ENCODE peak calls at places on chromosomes 13 and 19, in ten cellular contexts. One of them, this sample, is unnamed.

GRCh38 chr19:46288896-46289588 is 7.8 kb upstream of the HIF3A start:
- DNase-seq in IMR-90: peak; percentile 82
- DNase-seq in coronary artery: no peak
- DNase-seq in thoracic aorta: no peak
- DNase-seq in small intestine: peak; percentile 29
- DNase-seq in fibroblast of lung: peak; percentile 91
- DNase-seq in bronchial epithelial cell: peak; percentile 97
- DNase-seq in lower leg skin: no peak
- DNase-seq in GM12865: no peak
- DNase-seq in HepG2: peak; percentile 36
- DNase-seq in this sample: peak; percentile 82

GRCh38 chr19:18481505-18482222 is 40.2 kb downstream of the ELL start:
- DNase-seq in IMR-90: no peak
- DNase-seq in coronary artery: no peak
- DNase-seq in thoracic aorta: no peak
- DNase-seq in small intestine: no peak
- DNase-seq in fibroblast of lung: no peak
- DNase-seq in bronchial epithelial cell: no peak
- DNase-seq in lower leg skin: no peak
- DNase-seq in GM12865: no peak
- DNase-seq in HepG2: no peak
- DNase-seq in this sample: no peak

GRCh38 chr19:39502640-39503417 is 4.1 kb downstream of the DLL3 start:
- DNase-seq in IMR-90: peak; percentile 73
- DNase-seq in coronary artery: no peak
- DNase-seq in thoracic aorta: no peak
- DNase-seq in small intestine: peak; percentile 55
- DNase-seq in fibroblast of lung: peak; percentile 66
- DNase-seq in bronchial epithelial cell: peak; percentile 29
- DNase-seq in lower leg skin: no peak
- DNase-seq in GM12865: peak; percentile 85
- DNase-seq in HepG2: peak; percentile 56
- DNase-seq in this sample: no peak

GRCh38 chr19:12034610-12035009 is 869 bp downstream of the ZNF433 start:
- DNase-seq in IMR-90: no peak
- DNase-seq in coronary artery: no peak
- DNase-seq in thoracic aorta: no peak
- DNase-seq in small intestine: no peak
- DNase-seq in fibroblast of lung: peak; percentile 19
- DNase-seq in bronchial epithelial cell: no peak
- DNase-seq in lower leg skin: no peak
- DNase-seq in GM12865: no peak
- DNase-seq in HepG2: no peak
- DNase-seq in this sample: no peak

GRCh38 chr19:2798733-2799132 is 13.4 kb downstream of the THOP1 start:
- DNase-seq in IMR-90: peak; percentile 7
- DNase-seq in coronary artery: no peak
- DNase-seq in thoracic aorta: no peak
- DNase-seq in small intestine: no peak
- DNase-seq in fibroblast of lung: no peak
- DNase-seq in bronchial epithelial cell: no peak
- DNase-seq in lower leg skin: no peak
- DNase-seq in GM12865: no peak
- DNase-seq in HepG2: no peak
- DNase-seq in this sample: no peak

GRCh38 chr13:41639955-41640780 is 182.8 kb downstream of the RGCC start:
- DNase-seq in IMR-90: no peak
- DNase-seq in coronary artery: no peak
- DNase-seq in thoracic aorta: no peak
- DNase-seq in small intestine: peak; percentile 25
- DNase-seq in fibroblast of lung: peak; percentile 36
- DNase-seq in bronchial epithelial cell: no peak
- DNase-seq in lower leg skin: no peak
- DNase-seq in GM12865: no peak
- DNase-seq in HepG2: peak; percentile 79
- DNase-seq in this sample: peak; percentile 89

GRCh38 chr19:42091300-42092266 is 15.6 kb downstream of the ZNF574 start:
- DNase-seq in IMR-90: peak; percentile 64
- DNase-seq in coronary artery: no peak
- DNase-seq in thoracic aorta: no peak
- DNase-seq in small intestine: peak; percentile 63
- DNase-seq in fibroblast of lung: peak; percentile 59
- DNase-seq in bronchial epithelial cell: peak; percentile 68
- DNase-seq in lower leg skin: no peak
- DNase-seq in GM12865: no peak
- DNase-seq in HepG2: no peak
- DNase-seq in this sample: no peak

GRCh38 chr19:50434525-50434924 is 1.8 kb downstream of the MYBPC2 start:
- DNase-seq in IMR-90: no peak
- DNase-seq in coronary artery: no peak
- DNase-seq in thoracic aorta: no peak
- DNase-seq in small intestine: no peak
- DNase-seq in fibroblast of lung: no peak
- DNase-seq in bronchial epithelial cell: no peak
- DNase-seq in lower leg skin: no peak
- DNase-seq in GM12865: peak; percentile 63
- DNase-seq in HepG2: no peak
- DNase-seq in this sample: no peak

GRCh38 chr13:79989251-79989661 is 351.7 kb downstream of the SPRY2 start:
- DNase-seq in IMR-90: peak; percentile 56
- DNase-seq in coronary artery: no peak
- DNase-seq in thoracic aorta: no peak
- DNase-seq in small intestine: peak; percentile 18
- DNase-seq in fibroblast of lung: no peak
- DNase-seq in bronchial epithelial cell: peak; percentile 63
- DNase-seq in lower leg skin: no peak
- DNase-seq in GM12865: no peak
- DNase-seq in HepG2: no peak
- DNase-seq in this sample: no peak

GRCh38 chr13:80337011-80337688 is 3.8 kb downstream of the SPRY2 start:
- DNase-seq in IMR-90: no peak
- DNase-seq in coronary artery: no peak
- DNase-seq in thoracic aorta: no peak
- DNase-seq in small intestine: peak; percentile 35
- DNase-seq in fibroblast of lung: peak; percentile 12
- DNase-seq in bronchial epithelial cell: peak; percentile 20
- DNase-seq in lower leg skin: no peak
- DNase-seq in GM12865: no peak
- DNase-seq in HepG2: no peak
- DNase-seq in this sample: no peak

GRCh38 chr13:98556968-98557591 is 19.8 kb downstream of the STK24 start:
- DNase-seq in IMR-90: peak; percentile 32
- DNase-seq in coronary artery: no peak
- DNase-seq in thoracic aorta: no peak
- DNase-seq in small intestine: peak; percentile 90
- DNase-seq in fibroblast of lung: no peak
- DNase-seq in bronchial epithelial cell: no peak
- DNase-seq in lower leg skin: no peak
- DNase-seq in GM12865: no peak
- DNase-seq in HepG2: no peak
- DNase-seq in this sample: no peak

GRCh38 chr19:41940443-41941409 is 12.5 kb upstream of the ERFL start:
- DNase-seq in IMR-90: no peak
- DNase-seq in coronary artery: no peak
- DNase-seq in thoracic aorta: no peak
- DNase-seq in small intestine: no peak
- DNase-seq in fibroblast of lung: no peak
- DNase-seq in bronchial epithelial cell: no peak
- DNase-seq in lower leg skin: no peak
- DNase-seq in GM12865: peak; percentile 44
- DNase-seq in HepG2: no peak
- DNase-seq in this sample: no peak

GRCh38 chr19:53394522-53394973 is 401 bp upstream of the ZNF765 start:
- DNase-seq in IMR-90: peak; percentile 61
- DNase-seq in coronary artery: peak; percentile 76
- DNase-seq in thoracic aorta: peak; percentile 18
- DNase-seq in small intestine: no peak
- DNase-seq in fibroblast of lung: no peak
- DNase-seq in bronchial epithelial cell: no peak
- DNase-seq in lower leg skin: peak; percentile 21
- DNase-seq in GM12865: peak; percentile 2
- DNase-seq in HepG2: peak; percentile 48
- DNase-seq in this sample: no peak

DNA sequence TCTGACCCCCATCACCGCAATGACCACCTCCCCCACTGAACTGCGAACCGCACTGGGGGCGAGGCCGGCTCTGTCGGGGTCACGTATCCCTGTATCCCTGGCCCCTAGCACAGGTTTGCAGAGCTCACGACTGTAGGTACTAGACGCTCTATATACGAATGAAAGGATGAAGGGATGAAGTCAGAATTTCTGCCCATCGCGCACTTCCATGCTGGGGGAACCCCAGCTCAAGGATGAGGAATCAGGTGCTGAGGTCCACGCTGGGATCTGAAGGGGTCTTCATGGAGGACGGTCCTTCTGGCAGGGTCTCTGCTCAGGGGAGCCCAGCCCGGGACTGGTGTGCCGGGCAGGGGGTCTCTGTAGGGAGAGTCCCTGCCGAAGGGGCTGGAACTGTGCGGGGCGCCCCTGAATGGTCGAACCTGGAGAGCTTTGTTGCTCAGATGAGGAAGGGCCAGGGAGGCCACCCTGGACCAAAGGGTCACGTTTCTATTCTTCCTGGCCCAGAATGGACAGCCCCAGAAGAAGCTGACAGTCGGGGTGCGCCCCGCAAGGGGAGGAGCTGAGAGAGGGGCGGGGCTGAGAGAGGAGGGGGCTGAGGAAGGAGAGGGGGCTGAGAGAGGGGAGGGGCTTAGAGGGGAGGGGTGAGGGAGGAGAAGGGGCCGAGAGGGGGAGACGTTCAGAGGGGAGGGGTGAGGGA is 37.9 kb upstream of the SEMA6B start:
- DNase-seq in IMR-90: no peak
- DNase-seq in coronary artery: no peak
- DNase-seq in thoracic aorta: no peak
- DNase-seq in small intestine: no peak
- DNase-seq in fibroblast of lung: no peak
- DNase-seq in bronchial epithelial cell: no peak
- DNase-seq in lower leg skin: no peak
- DNase-seq in GM12865: no peak
- DNase-seq in HepG2: no peak
- DNase-seq in this sample: no peak
- H3K4me3 ChIP-seq in IMR-90: no peak overlapping the region
- H3K4me3 ChIP-seq in coronary artery: no peak overlapping the region
- H3K4me3 ChIP-seq in thoracic aorta: no peak overlapping the region
- H3K4me3 ChIP-seq in small intestine: no peak overlapping the region
- H3K4me3 ChIP-seq in fibroblast of lung: no peak overlapping the region
- H3K4me3 ChIP-seq in bronchial epithelial cell: no peak overlapping the region
- H3K4me3 ChIP-seq in lower leg skin: no peak overlapping the region
- H3K4me3 ChIP-seq in GM12865: no peak overlapping the region
- H3K4me3 ChIP-seq in HepG2: peak overlapping the region; percentile 5
- H3K4me3 ChIP-seq in this sample: peak overlapping the region; percentile 5

DNA sequence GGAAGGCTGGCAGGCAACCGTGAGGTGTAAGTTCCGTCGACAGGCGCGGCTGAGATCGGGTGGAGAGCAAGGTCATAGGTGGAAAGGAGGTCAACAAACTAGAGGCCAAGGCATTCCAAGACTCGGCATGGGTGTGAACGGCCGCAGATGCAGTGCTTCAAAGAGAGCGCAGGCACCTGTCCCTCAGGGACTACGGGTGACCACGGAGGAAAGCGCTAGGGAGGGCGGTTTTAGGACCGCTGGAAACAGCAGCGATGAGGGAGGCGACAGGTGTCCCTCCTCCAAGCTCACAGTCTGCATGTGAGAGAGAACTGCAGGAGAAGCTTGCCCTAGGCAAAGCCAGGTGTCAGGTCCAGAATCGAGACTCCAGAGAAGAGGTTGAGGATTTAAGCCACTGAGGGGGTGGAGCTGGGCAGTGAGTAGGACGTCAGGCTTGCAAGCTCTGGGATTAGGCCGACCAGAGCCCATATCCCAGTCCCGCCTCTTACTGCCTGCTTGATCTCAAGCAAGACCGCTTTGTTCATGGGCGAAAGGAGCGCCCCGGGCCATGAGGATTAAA is 1.6 kb upstream of the MLNR start:
- DNase-seq in IMR-90: peak; percentile 6
- DNase-seq in coronary artery: no peak
- DNase-seq in thoracic aorta: no peak
- DNase-seq in small intestine: peak; percentile 4
- DNase-seq in fibroblast of lung: peak; percentile 28
- DNase-seq in bronchial epithelial cell: no peak
- DNase-seq in lower leg skin: no peak
- DNase-seq in GM12865: no peak
- DNase-seq in HepG2: no peak
- DNase-seq in this sample: no peak
- H3K4me3 ChIP-seq in IMR-90: no peak overlapping the region
- H3K4me3 ChIP-seq in coronary artery: no peak overlapping the region
- H3K4me3 ChIP-seq in thoracic aorta: no peak overlapping the region
- H3K4me3 ChIP-seq in small intestine: no peak overlapping the region
- H3K4me3 ChIP-seq in fibroblast of lung: no peak overlapping the region
- H3K4me3 ChIP-seq in bronchial epithelial cell: no peak overlapping the region
- H3K4me3 ChIP-seq in lower leg skin: no peak overlapping the region
- H3K4me3 ChIP-seq in GM12865: no peak overlapping the region
- H3K4me3 ChIP-seq in HepG2: no peak overlapping the region
- H3K4me3 ChIP-seq in this sample: no peak overlapping the region

GRCh38 chr19:20612711-20613316 is 47.2 kb upstream of the ZNF737 start:
- DNase-seq in IMR-90: no peak
- DNase-seq in coronary artery: no peak
- DNase-seq in thoracic aorta: no peak
- DNase-seq in small intestine: no peak
- DNase-seq in fibroblast of lung: no peak
- DNase-seq in bronchial epithelial cell: no peak
- DNase-seq in lower leg skin: no peak
- DNase-seq in GM12865: no peak
- DNase-seq in HepG2: no peak
- DNase-seq in this sample: no peak

GRCh38 chr19:20611866-20612265 is 46.3 kb upstream of the ZNF737 start:
- DNase-seq in IMR-90: no peak
- DNase-seq in coronary artery: no peak
- DNase-seq in thoracic aorta: no peak
- DNase-seq in small intestine: no peak
- DNase-seq in fibroblast of lung: no peak
- DNase-seq in bronchial epithelial cell: no peak
- DNase-seq in lower leg skin: no peak
- DNase-seq in GM12865: no peak
- DNase-seq in HepG2: no peak
- DNase-seq in this sample: no peak

DNA sequence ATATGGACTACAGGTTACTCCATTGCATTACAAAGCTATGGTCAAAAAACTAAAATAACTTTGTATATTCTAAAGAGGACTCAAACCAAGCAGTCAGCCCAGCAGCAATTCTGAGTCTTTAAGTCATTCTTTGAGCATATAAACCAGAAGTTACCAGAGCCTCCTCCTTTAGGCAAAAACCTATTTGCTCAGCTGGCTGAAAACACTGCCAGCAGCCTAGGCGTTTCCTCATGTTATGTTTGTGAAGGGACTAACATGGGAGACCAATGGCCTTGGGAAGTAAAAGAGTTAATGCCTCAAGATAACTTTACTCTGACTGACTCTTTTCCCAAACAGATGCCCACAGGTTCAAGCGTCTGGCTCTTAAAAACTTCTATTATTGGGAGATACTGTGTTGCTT is 45.3 kb downstream of the ZNF626 start:
- DNase-seq in IMR-90: no peak
- DNase-seq in coronary artery: no peak
- DNase-seq in thoracic aorta: no peak
- DNase-seq in small intestine: no peak
- DNase-seq in fibroblast of lung: no peak
- DNase-seq in bronchial epithelial cell: no peak
- DNase-seq in lower leg skin: no peak
- DNase-seq in GM12865: no peak
- DNase-seq in HepG2: no peak
- DNase-seq in this sample: no peak
- H3K4me3 ChIP-seq in IMR-90: no peak overlapping the region
- H3K4me3 ChIP-seq in coronary artery: no peak overlapping the region
- H3K4me3 ChIP-seq in thoracic aorta: no peak overlapping the region
- H3K4me3 ChIP-seq in small intestine: no peak overlapping the region
- H3K4me3 ChIP-seq in fibroblast of lung: no peak overlapping the region
- H3K4me3 ChIP-seq in bronchial epithelial cell: no peak overlapping the region
- H3K4me3 ChIP-seq in lower leg skin: no peak overlapping the region
- H3K4me3 ChIP-seq in GM12865: no peak overlapping the region
- H3K4me3 ChIP-seq in HepG2: no peak overlapping the region
- H3K4me3 ChIP-seq in this sample: no peak overlapping the region

GRCh38 chr13:77698211-77699058 is 948 bp downstream of the SLAIN1 start:
- DNase-seq in IMR-90: no peak
- DNase-seq in coronary artery: no peak
- DNase-seq in thoracic aorta: no peak
- DNase-seq in small intestine: peak; percentile 48
- DNase-seq in fibroblast of lung: peak; percentile 5
- DNase-seq in bronchial epithelial cell: no peak
- DNase-seq in lower leg skin: no peak
- DNase-seq in GM12865: peak; percentile 65
- DNase-seq in HepG2: no peak
- DNase-seq in this sample: no peak
- H3K4me3 ChIP-seq in IMR-90: peak overlapping the region; percentile 50
- H3K4me3 ChIP-seq in coronary artery: peak overlapping the region; percentile 75
- H3K4me3 ChIP-seq in thoracic aorta: peak overlapping the region; percentile 78
- H3K4me3 ChIP-seq in small intestine: peak overlapping the region; percentile 81
- H3K4me3 ChIP-seq in fibroblast of lung: peak overlapping the region; percentile 67
- H3K4me3 ChIP-seq in bronchial epithelial cell: peak overlapping the region; percentile 27
- H3K4me3 ChIP-seq in lower leg skin: peak overlapping the region; percentile 70
- H3K4me3 ChIP-seq in GM12865: peak overlapping the region; percentile 93
- H3K4me3 ChIP-seq in HepG2: peak overlapping the region; percentile 58
- H3K4me3 ChIP-seq in this sample: peak overlapping the region; percentile 47